ENCODE peak calls at places on chromosomes 6 and 20, in six cellular contexts. M, F, E, S, K and J are unnamed samples.

GRCh38 chr6:17472653-17473183 is 79.3 kb downstream of the CAP2 start:
- DNase-seq in E (no peak), M (no peak), S (no peak), K (peak), F (no peak), J (no peak)

GRCh38 chr20:50191065-50191565 is 485 bp downstream of the CEBPB start:
- DNase-seq in F (peak), S (peak), M (no peak), K (no peak), E (no peak), J (peak)

GRCh38 chr6:12760911-12761310 is 44.3 kb downstream of the PHACTR1 start:
- DNase-seq in M (no peak), K (no peak), E (no peak), F (no peak), S (no peak), J (no peak)

GRCh38 chr6:27139753-27140522 is 107.6 kb upstream of the PRSS16 start:
- DNase-seq in F (peak), S (peak), M (no peak), E (no peak), K (no peak), J (no peak)

GRCh38 chr6:32290886-32291450 is 67.1 kb upstream of the NOTCH4 start:
- DNase-seq in E (no peak), F (no peak), M (no peak), K (no peak), S (no peak), J (no peak)

GRCh38 chr6:104714796-104715195 is 144.9 kb downstream of the HACE1 start:
- DNase-seq in S (no peak), E (no peak), K (no peak), F (no peak), M (no peak), J (no peak)

GRCh38 chr6:53795702-53796450 is 1.1 kb downstream of the LRRC1 start:
- DNase-seq in K (peak), S (no peak), M (peak), E (no peak), F (peak), J (peak)

GRCh38 chr20:11242320-11242719 is 568.5 kb upstream of the JAG1 start:
- DNase-seq in K (no peak), E (no peak), F (no peak), S (no peak), M (no peak), J (no peak)

GRCh38 chr6:109182590-109182989 is 87.3 kb downstream of the CEP57L1 start:
- DNase-seq in F (no peak), S (no peak), E (no peak), K (no peak), M (no peak), J (no peak)

GRCh38 chr6:13566500-13566899 is 7.9 kb upstream of the SIRT5 start:
- DNase-seq in F (no peak), E (no peak), M (no peak), K (no peak), S (no peak), J (no peak)

GRCh38 chr6:158709809-158710208 is 60.0 kb downstream of the SYTL3 start:
- DNase-seq in F (no peak), M (no peak), E (no peak), K (no peak), S (no peak), J (no peak)

GRCh38 chr6:52497652-52498408 is 77.7 kb downstream of the EFHC1 start:
- DNase-seq in K (no peak), S (no peak), F (peak), M (peak), E (no peak), J (peak)

GRCh38 chr6:70956451-70957283 is at the start of gene B3GAT2:
- DNase-seq in K (peak), F (no peak), S (no peak), E (no peak), M (peak), J (peak)

GRCh38 chr6:110708295-110708965 is 106.8 kb downstream of the CDK19 start:
- DNase-seq in K (no peak), F (no peak), M (no peak), E (no peak), S (no peak), J (no peak)

GRCh38 chr6:111750753-111751684 is 122.2 kb downstream of the FYN start:
- DNase-seq in F (peak), K (no peak), E (no peak), M (no peak), S (no peak), J (no peak)

GRCh38 chr20:62355527-62356142 is 11.5 kb downstream of the LAMA5 start:
- DNase-seq in F (no peak), K (no peak), E (no peak), M (peak), S (no peak), J (no peak)

GRCh38 chr6:10617008-10617696 is 77.3 kb downstream of the C6orf52 start:
- DNase-seq in F (no peak), E (no peak), K (no peak), M (no peak), S (no peak), J (peak)

GRCh38 chr6:15713325-15713724 is 50.5 kb upstream of the DTNBP1 start:
- DNase-seq in F (no peak), K (no peak), S (no peak), M (no peak), E (no peak), J (no peak)

GRCh38 chr6:150687508-150687907 is 87.8 kb downstream of the PLEKHG1 start:
- DNase-seq in F (peak), M (no peak), K (no peak), E (no peak), S (no peak), J (no peak)

GRCh38 chr6:145758086-145758485 is 22.8 kb upstream of the EPM2A start:
- DNase-seq in F (no peak), K (no peak), M (no peak), E (no peak), S (no peak), J (no peak)

GRCh38 chr6:145756170-145756662 is 20.9 kb upstream of the EPM2A start:
- DNase-seq in K (peak), F (no peak), S (no peak), E (no peak), M (no peak), J (no peak)

GRCh38 chr6:145761584-145761983 is 26.3 kb upstream of the EPM2A start:
- DNase-seq in E (no peak), K (no peak), F (no peak), S (no peak), M (no peak), J (no peak)

GRCh38 chr6:145752638-145753037 is 17.3 kb upstream of the EPM2A start:
- DNase-seq in M (no peak), E (no peak), S (no peak), K (no peak), F (no peak), J (no peak)

GRCh38 chr6:145755682-145756081 is 20.4 kb upstream of the EPM2A start:
- DNase-seq in S (no peak), K (no peak), E (no peak), M (no peak), F (no peak), J (no peak)
- H3K27ac ChIP-seq in S (no peak), K (peak), E (no peak), M (no peak), F (no peak), J (no peak)

GRCh38 chr6:29752451-29753308 is 29.4 kb downstream of the HLA-F start:
- DNase-seq in S (peak), F (peak), M (peak), K (peak), E (peak), J (peak)
- TF ChIP-seq CTCF in S (peak), F (peak), M (peak), K (peak), E (peak), J (peak)

DNA sequence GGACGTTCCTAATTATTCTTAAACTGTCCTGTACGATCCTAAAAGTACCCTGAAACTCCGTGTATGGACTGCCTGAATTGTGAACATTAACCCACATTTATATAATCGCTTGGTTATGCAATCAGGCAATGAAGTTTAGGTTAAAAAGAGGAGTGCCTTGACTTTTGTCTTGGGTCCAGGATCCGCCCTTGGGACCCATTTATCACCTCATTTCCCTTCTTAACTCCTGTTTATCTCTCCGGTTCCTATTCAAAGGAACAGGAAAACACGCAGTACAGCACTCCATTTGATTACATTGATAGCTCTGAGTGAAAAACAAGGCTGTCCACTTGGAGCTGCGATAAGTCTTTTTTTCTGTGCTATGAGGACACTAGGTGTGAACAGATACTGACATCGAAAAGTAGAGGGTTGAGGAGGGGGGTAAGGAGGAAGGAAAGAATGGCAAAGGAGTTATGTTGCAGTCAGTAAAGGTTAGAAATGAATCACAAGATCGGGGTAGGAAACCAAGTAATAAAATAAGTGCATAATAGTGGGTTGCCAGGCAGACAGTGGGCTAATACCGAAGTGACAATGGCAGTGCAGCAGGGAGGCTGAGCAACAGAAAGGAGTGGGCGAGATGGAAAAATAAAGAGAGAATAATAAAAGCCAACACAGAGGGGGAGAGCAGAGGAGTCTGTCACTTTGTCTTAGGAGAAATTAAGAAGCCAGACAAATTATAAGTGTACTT is 15.9 kb upstream of the PCK1 start:
- DNase-seq in E (no peak), F (peak), M (no peak), S (no peak), K (no peak), J (no peak)
- TF ChIP-seq POLR2AphosphoS5 in E (no peak), F (peak), M (no peak), S (no peak), K (no peak), J (peak)

DNA sequence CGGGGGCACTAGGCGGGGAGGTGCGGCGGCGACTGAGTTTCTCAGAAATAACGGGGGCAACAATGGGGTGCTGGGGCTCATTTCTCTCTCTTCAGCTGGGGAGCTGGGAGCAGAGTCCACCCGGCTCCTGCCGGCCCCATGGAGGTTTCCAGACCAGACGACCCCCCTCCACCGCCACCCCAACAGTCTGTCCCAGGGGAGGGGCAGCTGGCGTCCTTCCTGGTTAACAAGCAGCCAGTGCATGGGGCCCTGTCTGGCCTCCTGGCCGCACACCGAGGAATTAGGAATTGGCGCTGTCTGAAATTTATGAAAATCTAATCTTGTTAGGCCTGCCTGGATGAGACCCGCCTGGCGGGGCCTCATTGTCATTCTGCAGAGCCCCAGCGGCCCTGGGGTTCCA is 42.4 kb downstream of the PMEPA1 start:
- DNase-seq in M (no peak), K (peak), S (no peak), E (no peak), F (no peak), J (no peak)
- H3K27ac ChIP-seq in M (no peak), K (peak), S (no peak), E (no peak), F (no peak), J (peak)

DNA sequence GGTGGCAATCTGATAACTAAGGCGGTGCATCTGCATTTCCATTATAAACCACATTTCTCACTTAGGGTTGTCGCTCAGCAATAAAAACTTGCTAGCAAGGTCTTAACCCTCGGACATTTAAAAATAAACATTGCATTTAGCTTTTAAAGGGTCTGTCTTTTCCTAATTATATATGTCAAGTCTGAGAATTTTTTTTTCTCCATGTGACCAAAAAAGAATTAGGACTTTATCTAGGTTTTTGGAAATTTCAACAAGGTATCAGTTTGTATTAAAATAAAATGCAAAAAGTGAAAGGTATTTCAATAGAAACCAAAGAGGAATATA is 198.1 kb downstream of the FOXA2 start:
- DNase-seq in F (no peak), E (no peak), S (no peak), K (no peak), M (no peak), J (no peak)
- TF ChIP-seq CTCF in F (no peak), E (no peak), S (no peak), K (no peak), M (no peak), J (no peak)